ENCODE peak calls at places on chromosomes 7 and 10, in eight cellular contexts. F, S, O, U, Z, I, N and M are unnamed samples. For H3K4me1, the result is how much of the 10 kb centered on the place peaks cover.

GRCh38 chr10:96618648-96619047 is 31.8 kb upstream of the TM9SF3 start:
- DNase-seq in S (no peak), I (no peak), N (no peak), F (peak), O (no peak), U (no peak), Z (no peak), M (no peak)

GRCh38 chr10:34313353-34313752 is 501.7 kb downstream of the PARD3 start:
- DNase-seq in U (no peak), S (no peak), I (no peak), O (no peak), Z (no peak), N (no peak), F (no peak), M (no peak)

GRCh38 chr10:127391875-127392274 is 157.2 kb upstream of the NPS start:
- DNase-seq in Z (no peak), S (no peak), N (no peak), F (no peak), O (no peak), I (no peak), U (no peak), M (no peak)

GRCh38 chr7:33185786-33186185 is 56.4 kb downstream of the BBS9 start:
- DNase-seq in I (peak), Z (no peak), U (no peak), N (no peak), F (no peak), O (no peak), S (peak), M (no peak)

GRCh38 chr7:103824251-103824650 is 165.2 kb downstream of the RELN start:
- DNase-seq in S (no peak), N (no peak), F (no peak), Z (no peak), U (no peak), I (no peak), O (no peak), M (no peak)

GRCh38 chr10:21514808-21515580 is 10.5 kb downstream of the SKIDA1 start:
- DNase-seq in F (no peak), S (no peak), Z (no peak), O (no peak), N (no peak), I (no peak), U (no peak), M (no peak)

GRCh38 chr10:77592946-77593636 is 44.5 kb downstream of the KCNMA1 start:
- DNase-seq in O (no peak), I (peak), N (peak), F (no peak), U (no peak), S (peak), Z (no peak), M (peak)

GRCh38 chr10:121624778-121625330 is 26.6 kb upstream of the FGFR2 start:
- DNase-seq in N (no peak), Z (no peak), I (no peak), U (no peak), F (no peak), O (no peak), S (no peak), M (no peak)

GRCh38 chr10:19791032-19791431 is 25.2 kb upstream of the PLXDC2 start:
- DNase-seq in I (peak), U (no peak), Z (no peak), N (no peak), O (no peak), F (no peak), S (no peak), M (no peak)

GRCh38 chr10:11610855-11611247 is 599 bp downstream of the USP6NL start:
- DNase-seq in O (peak), Z (peak), S (peak), N (peak), U (peak), F (peak), I (no peak), M (peak)

GRCh38 chr10:20593649-20594048 is 303.5 kb downstream of the NEBL start:
- DNase-seq in I (no peak), N (no peak), Z (no peak), F (no peak), S (no peak), U (no peak), O (no peak), M (no peak)

GRCh38 chr10:3926268-3926667 is 141.3 kb upstream of the KLF6 start:
- DNase-seq in I (no peak), Z (no peak), S (no peak), U (no peak), N (no peak), F (no peak), O (no peak), M (no peak)

GRCh38 chr7:70116244-70116643 is 518.0 kb downstream of the AUTS2 start:
- DNase-seq in S (no peak), Z (no peak), N (no peak), I (no peak), U (no peak), O (no peak), F (no peak), M (no peak)

GRCh38 chr7:109532262-109532992 is 962.8 kb downstream of the DNAJB9 start:
- DNase-seq in O (no peak), F (no peak), Z (no peak), I (no peak), U (no peak), S (no peak), N (no peak), M (no peak)

GRCh38 chr7:21507627-21508343 is 35.1 kb upstream of the DNAH11 start:
- DNase-seq in S (peak), U (peak), O (no peak), Z (peak), I (peak), N (no peak), F (peak), M (no peak)

GRCh38 chr10:61119573-61119972 is 175.6 kb upstream of the RHOBTB1 start:
- DNase-seq in O (no peak), N (no peak), F (no peak), Z (no peak), I (no peak), U (no peak), S (no peak), M (no peak)

GRCh38 chr7:100353685-100354330 is 4.1 kb upstream of the PILRB start:
- DNase-seq in F (no peak), U (peak), I (no peak), S (no peak), O (no peak), N (peak), Z (no peak), M (no peak)

GRCh38 chr10:13706175-13706574 is 119.4 kb downstream of the PRPF18 start:
- DNase-seq in I (no peak), S (no peak), Z (no peak), U (no peak), F (no peak), N (no peak), O (no peak), M (no peak)

GRCh38 chr10:13709931-13710690 is 123.3 kb downstream of the PRPF18 start:
- DNase-seq in N (peak), I (no peak), O (no peak), S (no peak), F (no peak), Z (no peak), U (no peak), M (no peak)

GRCh38 chr10:13707156-13707881 is 120.6 kb downstream of the PRPF18 start:
- DNase-seq in Z (peak), N (peak), S (peak), O (peak), U (no peak), I (peak), F (peak), M (peak)

GRCh38 chr10:13706604-13707003 is 119.8 kb downstream of the PRPF18 start:
- DNase-seq in O (no peak), F (peak), Z (no peak), I (no peak), S (peak), U (no peak), N (no peak), M (no peak)

GRCh38 chr10:13708256-13708990 is 121.7 kb downstream of the PRPF18 start:
- DNase-seq in N (no peak), O (no peak), S (peak), Z (no peak), F (no peak), U (no peak), I (peak), M (no peak)
- H3K4me1 ChIP-seq in N (under half), O (half or more), S (under half), Z (under half), F (under half), U (under half), I (under half), M (under half)

DNA sequence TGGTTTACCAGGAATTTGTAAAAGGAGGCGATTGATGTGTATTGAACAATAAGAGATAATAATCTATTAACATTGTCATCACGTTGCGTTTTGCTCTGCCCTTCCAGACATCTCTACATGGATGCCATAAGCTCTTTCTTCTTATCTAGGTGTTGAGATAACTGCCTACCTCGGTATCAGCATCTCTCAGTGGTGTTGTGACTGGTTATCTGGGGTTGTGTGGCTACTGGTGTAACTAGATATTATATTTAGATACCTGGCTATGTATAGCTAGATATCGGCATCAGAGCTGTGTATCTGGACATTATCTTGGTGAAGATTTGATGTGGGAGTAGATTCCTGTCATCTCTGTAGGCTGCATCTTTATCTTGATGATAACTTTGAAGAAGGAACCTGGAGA is 17.2 kb downstream of the GATA3 start:
- DNase-seq in S (no peak), I (no peak), U (no peak), O (no peak), F (no peak), Z (no peak), N (no peak), M (no peak)
- H3K4me1 ChIP-seq in S (under half), I (under half), U (under half), O (under half), F (under half), Z (under half), N (under half), M (under half)

GRCh38 chr10:92826061-92826460 is 22.3 kb upstream of the EXOC6 start:
- DNase-seq in Z (no peak), F (no peak), I (no peak), S (no peak), U (no peak), O (no peak), N (no peak), M (no peak)

GRCh38 chr10:92826504-92826903 is 21.8 kb upstream of the EXOC6 start:
- DNase-seq in I (no peak), F (no peak), Z (no peak), N (no peak), U (no peak), O (no peak), S (no peak), M (no peak)

GRCh38 chr10:92822060-92822634 is 26.2 kb upstream of the EXOC6 start:
- DNase-seq in F (no peak), O (no peak), N (no peak), I (peak), U (no peak), Z (no peak), S (peak), M (no peak)

DNA sequence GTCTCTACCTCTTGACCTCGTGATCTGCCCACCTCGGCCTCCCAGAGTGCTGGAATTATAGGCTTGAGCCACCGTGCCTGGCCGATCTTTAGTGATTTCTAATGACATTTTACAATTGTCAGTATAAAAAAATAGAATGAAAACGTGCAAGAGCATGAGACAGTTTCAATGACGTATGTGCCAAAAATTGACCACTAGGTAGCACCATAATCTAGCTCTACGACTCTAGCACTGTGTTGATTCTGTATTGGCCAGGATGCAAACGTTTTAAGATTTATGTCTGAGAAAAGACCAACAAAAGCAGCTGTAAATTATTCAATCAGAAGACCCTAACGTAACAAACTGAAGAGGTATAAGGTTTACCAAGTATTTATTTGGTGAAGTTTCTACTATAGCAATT is 25.4 kb upstream of the EXOC6 start:
- DNase-seq in U (no peak), O (no peak), N (no peak), I (peak), F (no peak), S (peak), Z (no peak), M (no peak)
- H3K4me1 ChIP-seq in U (under half), O (under half), N (under half), I (under half), F (under half), S (under half), Z (under half), M (under half)

DNA sequence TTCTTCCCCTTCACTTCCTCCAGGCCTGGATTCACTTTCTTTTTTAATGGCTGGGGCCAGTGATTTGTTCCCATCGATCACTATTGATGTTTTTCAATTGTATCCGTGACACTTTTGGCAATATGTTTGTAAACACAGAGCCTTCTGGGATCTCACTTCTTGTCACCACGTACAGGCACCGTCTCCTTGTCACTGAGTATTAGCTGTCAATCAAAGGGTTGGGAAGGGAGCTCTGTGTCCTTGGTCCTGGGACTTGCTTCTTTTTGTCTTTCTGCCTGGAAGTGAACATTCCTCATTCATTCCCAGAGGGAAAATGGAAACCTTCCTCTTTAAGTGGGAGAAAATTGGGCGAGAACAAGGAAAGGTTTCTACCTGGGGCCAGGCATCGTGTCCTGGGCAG is 157.4 kb downstream of the PLXNA4 start:
- DNase-seq in O (no peak), F (no peak), Z (no peak), U (no peak), S (no peak), I (no peak), N (no peak), M (no peak)
- H3K4me1 ChIP-seq in O (under half), F (under half), Z (under half), U (under half), S (under half), I (under half), N (under half), M (under half)

GRCh38 chr7:128829391-128830166 is 627 bp upstream of the FLNC start:
- DNase-seq in N (peak), F (no peak), I (peak), U (no peak), O (no peak), S (peak), Z (no peak), M (no peak)

GRCh38 chr7:128832880-128833147 is 2.6 kb downstream of the FLNC start:
- DNase-seq in Z (no peak), S (no peak), U (no peak), O (no peak), F (no peak), N (no peak), I (no peak), M (no peak)

GRCh38 chr7:128831994-128832879 is 2.0 kb downstream of the FLNC start:
- DNase-seq in Z (no peak), I (peak), F (no peak), U (no peak), S (peak), N (peak), O (no peak), M (no peak)

GRCh38 chr7:128830231-128831177 is at the start of gene FLNC:
- DNase-seq in I (peak), U (no peak), N (peak), F (no peak), Z (no peak), S (peak), O (no peak), M (peak)

GRCh38 chr7:128831178-128831993 is 1.2 kb downstream of the FLNC start:
- DNase-seq in I (peak), N (peak), U (no peak), Z (no peak), F (no peak), S (peak), O (no peak), M (peak)
- H3K4me1 ChIP-seq in I (half or more), N (under half), U (under half), Z (under half), F (under half), S (half or more), O (under half), M (under half)

GRCh38 chr10:43598447-43598846 is 7.8 kb upstream of the ZNF485 start:
- DNase-seq in F (no peak), Z (no peak), N (no peak), S (no peak), O (no peak), U (no peak), I (no peak), M (no peak)
- H3K4me1 ChIP-seq in F (under half), Z (under half), N (under half), S (under half), O (under half), U (under half), I (under half), M (under half)